ENCODE peak calls at places on chromosomes 7 and 10, in four cellular contexts. U is nephron progenitor cell, Q is WTC11, I is astrocyte. N is an unnamed sample.

GRCh38 chr7:22712999-22713398 is 14.0 kb upstream of the IL6 start:
- DNase-seq in Q (no peak), U (no peak), I (no peak), N (no peak)

GRCh38 chr10:76435154-76435553 is 1003.7 kb downstream of the LRMDA start:
- DNase-seq in I (no peak), U (no peak), Q (no peak), N (no peak)

GRCh38 chr10:92847185-92847864 is 995 bp upstream of the EXOC6 start:
- DNase-seq in I (no peak), Q (no peak), U (no peak), N (peak)

GRCh38 chr10:91924212-91925021 is 847 bp downstream of the BTAF1 start:
- DNase-seq in Q (no peak), U (no peak), I (peak), N (peak)

GRCh38 chr10:92873029-92873428 is 24.7 kb downstream of the EXOC6 start:
- DNase-seq in Q (no peak), U (no peak), I (no peak), N (no peak)

GRCh38 chr10:35420044-35420443 is 83.7 kb downstream of the CCNY start:
- DNase-seq in I (peak), Q (no peak), U (no peak), N (peak)

GRCh38 chr7:23956769-23957556 is 246.9 kb downstream of the STK31 start:
- DNase-seq in U (no peak), Q (no peak), I (peak), N (no peak)

GRCh38 chr7:17986826-17987225 is 40.8 kb downstream of the PRPS1L1 start:
- DNase-seq in Q (no peak), U (no peak), I (peak), N (peak)

GRCh38 chr7:48091506-48092433 is 2.7 kb downstream of the UPP1 start:
- DNase-seq in Q (no peak), U (no peak), I (no peak), N (no peak)

GRCh38 chr10:132011027-132011426 is 29.3 kb upstream of the BNIP3 start:
- DNase-seq in U (no peak), Q (no peak), I (no peak), N (no peak)

GRCh38 chr10:70510453-70510852 is 31.9 kb downstream of the PALD1 start:
- DNase-seq in U (no peak), Q (no peak), I (no peak), N (no peak)

GRCh38 chr10:70510904-70511303 is 32.3 kb downstream of the PALD1 start:
- DNase-seq in Q (no peak), I (no peak), U (no peak), N (no peak)

GRCh38 chr10:70513848-70514309 is 35.3 kb downstream of the PALD1 start:
- DNase-seq in I (no peak), U (no peak), Q (peak), N (no peak)

GRCh38 chr10:70514591-70514990 is 36.0 kb downstream of the PALD1 start:
- DNase-seq in U (no peak), Q (no peak), I (no peak), N (no peak)

GRCh38 chr10:70512149-70512611 is 33.6 kb downstream of the PALD1 start:
- DNase-seq in I (peak), U (no peak), Q (no peak), N (no peak)
- TF ChIP-seq CTCF in I (no peak), U (no peak), Q (no peak), N (no peak)

DNA sequence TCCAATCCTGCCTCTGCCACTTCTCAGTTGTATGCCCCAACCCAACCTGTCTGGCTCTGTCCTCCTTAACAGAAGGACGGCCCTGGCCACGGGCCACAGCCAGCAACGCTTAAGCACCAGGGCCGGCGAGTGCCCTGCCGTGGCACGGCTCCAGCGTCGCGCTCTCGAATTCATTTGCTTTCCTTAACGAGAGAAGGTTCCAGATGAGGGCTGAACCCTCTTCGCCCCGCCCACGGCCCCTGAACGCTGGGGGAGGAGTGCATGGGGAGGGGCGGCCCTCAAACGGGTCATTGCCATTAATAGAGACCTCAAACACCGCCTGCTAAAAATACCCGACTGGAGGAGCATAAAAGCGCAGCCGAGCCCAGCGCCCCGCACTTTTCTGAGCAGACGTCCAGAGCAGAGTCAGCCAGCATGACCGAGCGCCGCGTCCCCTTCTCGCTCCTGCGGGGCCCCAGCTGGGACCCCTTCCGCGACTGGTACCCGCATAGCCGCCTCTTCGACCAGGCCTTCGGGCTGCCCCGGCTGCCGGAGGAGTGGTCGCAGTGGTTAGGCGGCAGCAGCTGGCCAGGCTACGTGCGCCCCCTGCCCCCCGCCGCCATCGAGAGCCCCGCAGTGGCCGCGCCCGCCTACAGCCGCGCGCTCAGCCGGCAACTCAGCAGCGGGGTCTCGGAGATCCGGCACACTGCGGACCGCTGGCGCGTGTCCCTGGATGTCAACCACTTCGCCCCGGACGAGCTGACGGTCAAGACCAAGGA is at the start of gene HSPB1:
- DNase-seq in U (peak), I (peak), Q (peak), N (peak)
- TF ChIP-seq CTCF in U (no peak), I (no peak), Q (no peak), N (no peak)

DNA sequence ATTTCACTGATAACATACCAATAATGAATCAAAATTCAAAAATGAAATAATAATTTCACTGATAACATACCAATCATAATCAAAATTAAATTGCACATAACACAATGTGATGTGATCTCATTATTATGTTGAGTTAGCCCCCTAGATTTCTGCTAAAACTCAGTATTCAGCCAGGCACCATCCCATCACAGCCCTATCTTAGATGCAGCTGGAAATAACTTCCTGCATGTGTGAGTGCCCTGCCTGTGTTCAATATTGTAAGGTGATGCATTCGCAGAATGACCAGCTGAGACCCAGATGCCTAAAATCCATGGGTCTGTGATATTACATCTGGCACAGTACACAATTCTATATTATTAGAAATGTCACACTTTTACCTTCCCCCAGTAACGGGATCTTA is 142.4 kb downstream of the CALCR start:
- DNase-seq in U (no peak), I (no peak), Q (no peak), N (no peak)
- TF ChIP-seq CTCF in U (no peak), I (no peak), Q (no peak), N (no peak)

GRCh38 chr10:16481052-16481728 is 40.5 kb downstream of the C1QL3 start:
- DNase-seq in U (no peak), Q (no peak), I (no peak), N (peak)

GRCh38 chr10:16477757-16478156 is 40.9 kb downstream of the PTER start:
- DNase-seq in I (no peak), U (no peak), Q (no peak), N (no peak)

GRCh38 chr10:16478801-16479200 is 42.0 kb downstream of the PTER start:
- DNase-seq in I (no peak), Q (no peak), U (no peak), N (peak)

GRCh38 chr10:16483241-16483917 is 38.3 kb downstream of the C1QL3 start:
- DNase-seq in I (no peak), U (no peak), Q (no peak), N (no peak)
- TF ChIP-seq CTCF in I (no peak), U (no peak), Q (no peak), N (no peak)

DNA sequence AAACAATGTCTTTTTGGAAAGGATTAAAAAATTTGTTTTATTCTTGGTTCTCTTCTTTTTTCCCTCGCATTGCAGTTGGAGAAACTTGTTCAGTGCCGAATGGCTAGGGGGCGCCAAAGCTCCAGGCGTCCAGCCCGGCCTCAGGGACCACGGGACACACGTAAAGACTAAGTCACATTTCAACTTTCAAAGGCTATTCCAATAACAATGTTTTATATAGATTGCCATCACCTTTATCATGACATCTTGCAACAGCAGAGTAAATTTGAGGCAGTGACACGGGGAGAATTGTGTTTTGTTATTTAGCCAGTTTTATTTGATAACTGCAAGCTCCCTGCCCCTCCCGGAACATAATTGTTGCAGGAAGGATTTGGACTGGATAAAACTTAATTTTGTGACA is 2.2 kb upstream of the IGFBP3 start:
- DNase-seq in I (peak), U (peak), Q (peak), N (peak)
- TF ChIP-seq CTCF in I (peak), U (peak), Q (peak), N (peak)

DNA sequence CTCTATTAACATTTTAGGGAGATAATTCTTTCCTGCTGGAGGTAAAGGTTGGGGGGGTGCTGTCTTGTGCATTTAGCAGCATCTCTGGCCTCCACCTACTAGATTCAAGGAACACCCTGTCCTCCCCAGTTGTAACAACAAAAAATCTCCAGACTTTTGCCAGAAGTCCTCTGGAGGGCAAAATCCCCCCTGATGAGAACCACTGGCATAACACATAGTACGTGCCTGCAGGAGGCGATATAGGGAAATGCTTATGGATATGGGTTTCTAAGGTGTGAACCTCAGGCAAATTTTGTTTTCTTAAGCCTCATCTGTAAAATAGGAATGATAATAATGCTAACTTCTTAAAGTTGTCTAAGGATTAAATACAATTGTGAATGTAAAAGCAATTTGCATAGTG is 2.9 kb upstream of the OSBPL3 start:
- DNase-seq in U (no peak), Q (no peak), I (no peak), N (no peak)
- TF ChIP-seq CTCF in U (peak), Q (no peak), I (no peak), N (peak)

GRCh38 chr10:88880287-88881094 is 446 bp downstream of the STAMBPL1 start:
- DNase-seq in I (peak), U (peak), Q (peak), N (peak)
- TF ChIP-seq CTCF in I (no peak), U (no peak), Q (no peak), N (peak)

GRCh38 chr7:28505861-28506260 is 93.5 kb downstream of the CREB5 start:
- DNase-seq in U (no peak), I (no peak), Q (no peak), N (no peak)

GRCh38 chr7:28502408-28502807 is 90.1 kb downstream of the CREB5 start:
- DNase-seq in I (no peak), U (no peak), Q (no peak), N (no peak)

GRCh38 chr7:28500143-28500542 is 87.8 kb downstream of the CREB5 start:
- DNase-seq in Q (no peak), U (no peak), I (no peak), N (no peak)

GRCh38 chr7:28505014-28505413 is 92.7 kb downstream of the CREB5 start:
- DNase-seq in I (no peak), Q (no peak), U (no peak), N (no peak)

GRCh38 chr7:28503396-28503795 is 91.1 kb downstream of the CREB5 start:
- DNase-seq in U (no peak), Q (no peak), I (no peak), N (no peak)
- TF ChIP-seq CTCF in U (no peak), Q (no peak), I (no peak), N (no peak)

GRCh38 chr10:29535778-29536459 is 98.9 kb downstream of the SVIL start:
- DNase-seq in I (peak), Q (no peak), U (no peak), N (no peak)
- TF ChIP-seq CTCF in I (no peak), Q (peak), U (no peak), N (no peak)

DNA sequence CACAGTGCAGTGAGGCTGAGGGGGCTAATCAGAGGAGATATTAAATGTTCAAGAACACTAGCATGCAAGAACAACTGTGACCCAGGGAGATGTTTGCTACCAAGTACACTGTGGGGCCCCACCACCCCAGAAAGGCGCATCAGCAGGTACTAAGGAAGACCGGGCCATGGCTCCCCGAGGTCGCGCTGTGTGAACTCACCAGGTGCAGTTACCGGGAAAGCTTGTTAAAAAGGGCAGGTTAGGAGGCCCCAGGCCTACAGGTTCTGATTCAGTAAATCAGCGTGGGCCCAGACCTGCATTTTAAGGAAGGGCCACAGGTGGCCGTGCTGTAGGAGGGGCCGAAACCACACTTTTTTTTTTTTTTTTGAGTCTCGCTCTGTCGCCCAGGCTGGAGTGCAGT is 54.6 kb downstream of the TMEM209 start:
- DNase-seq in I (no peak), Q (no peak), U (no peak), N (no peak)
- TF ChIP-seq CTCF in I (no peak), Q (no peak), U (no peak), N (no peak)

N was measured in cardiac fibroblast.